ENCODE peak calls at places on chromosomes 6 and 20, in nine cellular contexts. One of them, this sample, is unnamed. For H3K9me2, the result is how much of the 10 kb centered on the place peaks cover.

GRCh38 chr20:37941332-37941731 is 38.4 kb downstream of the VSTM2L start:
- DNase-seq in HCT116: no peak
- DNase-seq in hepatocyte: no peak
- DNase-seq in PC-9: no peak
- DNase-seq in MM.1S: no peak
- DNase-seq in SK-N-SH: peak
- DNase-seq in GM23248: no peak
- DNase-seq in OCI-LY7: no peak
- DNase-seq in PC-3: peak
- DNase-seq in this sample: peak

GRCh38 chr6:33279971-33280511 is 3.1 kb downstream of the B3GALT4 start:
- DNase-seq in HCT116: peak
- DNase-seq in hepatocyte: peak
- DNase-seq in PC-9: peak
- DNase-seq in MM.1S: no peak
- DNase-seq in SK-N-SH: peak
- DNase-seq in GM23248: peak
- DNase-seq in OCI-LY7: peak
- DNase-seq in PC-3: peak
- DNase-seq in this sample: peak

GRCh38 chr6:6679633-6680032 is 91.1 kb downstream of the LY86 start:
- DNase-seq in HCT116: no peak
- DNase-seq in hepatocyte: no peak
- DNase-seq in PC-9: no peak
- DNase-seq in MM.1S: no peak
- DNase-seq in SK-N-SH: no peak
- DNase-seq in GM23248: no peak
- DNase-seq in OCI-LY7: no peak
- DNase-seq in PC-3: no peak
- DNase-seq in this sample: no peak

GRCh38 chr20:54431545-54431944 is 43.8 kb upstream of the DOK5 start:
- DNase-seq in HCT116: no peak
- DNase-seq in hepatocyte: no peak
- DNase-seq in PC-9: no peak
- DNase-seq in MM.1S: no peak
- DNase-seq in SK-N-SH: no peak
- DNase-seq in GM23248: peak
- DNase-seq in OCI-LY7: no peak
- DNase-seq in PC-3: no peak
- DNase-seq in this sample: no peak

GRCh38 chr20:1536893-1537730 is 20.4 kb downstream of the SIRPD start:
- DNase-seq in HCT116: no peak
- DNase-seq in hepatocyte: no peak
- DNase-seq in PC-9: no peak
- DNase-seq in MM.1S: no peak
- DNase-seq in SK-N-SH: no peak
- DNase-seq in GM23248: no peak
- DNase-seq in OCI-LY7: no peak
- DNase-seq in PC-3: no peak
- DNase-seq in this sample: peak

GRCh38 chr6:114121913-114122662 is 151.1 kb upstream of the HDAC2 start:
- DNase-seq in HCT116: no peak
- DNase-seq in hepatocyte: no peak
- DNase-seq in PC-9: no peak
- DNase-seq in MM.1S: no peak
- DNase-seq in SK-N-SH: no peak
- DNase-seq in GM23248: no peak
- DNase-seq in OCI-LY7: no peak
- DNase-seq in PC-3: no peak
- DNase-seq in this sample: peak

GRCh38 chr6:41200901-41201783 is at the start of gene TREML2:
- DNase-seq in HCT116: no peak
- DNase-seq in hepatocyte: no peak
- DNase-seq in PC-9: no peak
- DNase-seq in MM.1S: peak
- DNase-seq in SK-N-SH: no peak
- DNase-seq in GM23248: no peak
- DNase-seq in OCI-LY7: peak
- DNase-seq in PC-3: no peak
- DNase-seq in this sample: no peak

GRCh38 chr6:85703359-85703758 is 60.7 kb upstream of the SYNCRIP start:
- DNase-seq in HCT116: no peak
- DNase-seq in hepatocyte: peak
- DNase-seq in PC-9: no peak
- DNase-seq in MM.1S: no peak
- DNase-seq in SK-N-SH: no peak
- DNase-seq in GM23248: no peak
- DNase-seq in OCI-LY7: no peak
- DNase-seq in PC-3: no peak
- DNase-seq in this sample: no peak

GRCh38 chr6:108403260-108403659 is 108.4 kb downstream of the AFG1L start:
- DNase-seq in HCT116: no peak
- DNase-seq in hepatocyte: no peak
- DNase-seq in PC-9: no peak
- DNase-seq in MM.1S: no peak
- DNase-seq in SK-N-SH: no peak
- DNase-seq in GM23248: no peak
- DNase-seq in OCI-LY7: no peak
- DNase-seq in PC-3: no peak
- DNase-seq in this sample: no peak

GRCh38 chr20:15902493-15902892 is 670.8 kb downstream of the KIF16B start:
- DNase-seq in HCT116: no peak
- DNase-seq in hepatocyte: no peak
- DNase-seq in PC-9: no peak
- DNase-seq in MM.1S: no peak
- DNase-seq in SK-N-SH: no peak
- DNase-seq in GM23248: no peak
- DNase-seq in OCI-LY7: peak
- DNase-seq in PC-3: peak
- DNase-seq in this sample: peak

GRCh38 chr20:15899972-15900371 is 673.3 kb downstream of the KIF16B start:
- DNase-seq in HCT116: no peak
- DNase-seq in hepatocyte: no peak
- DNase-seq in PC-9: no peak
- DNase-seq in MM.1S: no peak
- DNase-seq in SK-N-SH: no peak
- DNase-seq in GM23248: no peak
- DNase-seq in OCI-LY7: no peak
- DNase-seq in PC-3: no peak
- DNase-seq in this sample: no peak

GRCh38 chr20:15895560-15896084 is 677.6 kb downstream of the KIF16B start:
- DNase-seq in HCT116: no peak
- DNase-seq in hepatocyte: no peak
- DNase-seq in PC-9: no peak
- DNase-seq in MM.1S: no peak
- DNase-seq in SK-N-SH: no peak
- DNase-seq in GM23248: no peak
- DNase-seq in OCI-LY7: no peak
- DNase-seq in PC-3: no peak
- DNase-seq in this sample: no peak

GRCh38 chr20:15905661-15906060 is 667.6 kb downstream of the KIF16B start:
- DNase-seq in HCT116: no peak
- DNase-seq in hepatocyte: no peak
- DNase-seq in PC-9: no peak
- DNase-seq in MM.1S: no peak
- DNase-seq in SK-N-SH: no peak
- DNase-seq in GM23248: no peak
- DNase-seq in OCI-LY7: no peak
- DNase-seq in PC-3: no peak
- DNase-seq in this sample: no peak

DNA sequence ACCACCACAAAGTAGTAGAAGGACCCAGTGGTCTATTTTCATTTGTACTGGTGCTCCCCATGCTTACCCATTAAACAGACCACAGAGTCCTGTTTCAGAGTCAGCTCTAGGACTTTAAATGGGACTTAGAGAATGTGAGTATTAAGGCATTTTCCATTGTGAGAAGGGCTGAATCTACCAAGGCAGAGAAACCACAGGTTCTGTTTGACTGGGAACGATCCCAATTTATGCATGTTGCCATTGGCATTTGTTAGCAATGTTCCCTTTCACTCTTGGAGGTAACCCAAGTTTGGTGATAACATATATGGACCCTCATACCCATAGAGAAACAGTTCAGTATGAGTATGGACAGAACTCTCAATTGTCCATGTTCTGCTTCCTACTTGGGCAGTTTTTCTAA is 672.8 kb downstream of the KIF16B start:
- DNase-seq in HCT116: no peak
- DNase-seq in hepatocyte: no peak
- DNase-seq in PC-9: no peak
- DNase-seq in MM.1S: no peak
- DNase-seq in SK-N-SH: no peak
- DNase-seq in GM23248: no peak
- DNase-seq in OCI-LY7: no peak
- DNase-seq in PC-3: peak
- DNase-seq in this sample: no peak
- H3K9me2 ChIP-seq in HCT116: under half
- H3K9me2 ChIP-seq in hepatocyte: under half
- H3K9me2 ChIP-seq in PC-9: under half
- H3K9me2 ChIP-seq in MM.1S: under half
- H3K9me2 ChIP-seq in SK-N-SH: under half
- H3K9me2 ChIP-seq in GM23248: under half
- H3K9me2 ChIP-seq in OCI-LY7: under half
- H3K9me2 ChIP-seq in PC-3: under half
- H3K9me2 ChIP-seq in this sample: under half

GRCh38 chr6:29679962-29680361 is 990 bp downstream of the ZFP57 start:
- DNase-seq in HCT116: no peak
- DNase-seq in hepatocyte: no peak
- DNase-seq in PC-9: no peak
- DNase-seq in MM.1S: no peak
- DNase-seq in SK-N-SH: no peak
- DNase-seq in GM23248: no peak
- DNase-seq in OCI-LY7: no peak
- DNase-seq in PC-3: no peak
- DNase-seq in this sample: no peak

GRCh38 chr6:29680904-29681303 is at the start of gene ZFP57:
- DNase-seq in HCT116: no peak
- DNase-seq in hepatocyte: no peak
- DNase-seq in PC-9: no peak
- DNase-seq in MM.1S: no peak
- DNase-seq in SK-N-SH: no peak
- DNase-seq in GM23248: no peak
- DNase-seq in OCI-LY7: no peak
- DNase-seq in PC-3: no peak
- DNase-seq in this sample: no peak

GRCh38 chr6:29681811-29682210 is 859 bp upstream of the ZFP57 start:
- DNase-seq in HCT116: no peak
- DNase-seq in hepatocyte: no peak
- DNase-seq in PC-9: no peak
- DNase-seq in MM.1S: no peak
- DNase-seq in SK-N-SH: no peak
- DNase-seq in GM23248: no peak
- DNase-seq in OCI-LY7: no peak
- DNase-seq in PC-3: no peak
- DNase-seq in this sample: no peak

GRCh38 chr6:29678114-29678513 is 2.8 kb downstream of the ZFP57 start:
- DNase-seq in HCT116: no peak
- DNase-seq in hepatocyte: no peak
- DNase-seq in PC-9: peak
- DNase-seq in MM.1S: no peak
- DNase-seq in SK-N-SH: no peak
- DNase-seq in GM23248: no peak
- DNase-seq in OCI-LY7: no peak
- DNase-seq in PC-3: peak
- DNase-seq in this sample: no peak

GRCh38 chr6:29680416-29680815 is 536 bp downstream of the ZFP57 start:
- DNase-seq in HCT116: no peak
- DNase-seq in hepatocyte: no peak
- DNase-seq in PC-9: no peak
- DNase-seq in MM.1S: no peak
- DNase-seq in SK-N-SH: no peak
- DNase-seq in GM23248: no peak
- DNase-seq in OCI-LY7: no peak
- DNase-seq in PC-3: no peak
- DNase-seq in this sample: peak
- H3K9me2 ChIP-seq in HCT116: under half
- H3K9me2 ChIP-seq in hepatocyte: under half
- H3K9me2 ChIP-seq in PC-9: under half
- H3K9me2 ChIP-seq in MM.1S: under half
- H3K9me2 ChIP-seq in SK-N-SH: under half
- H3K9me2 ChIP-seq in GM23248: under half
- H3K9me2 ChIP-seq in OCI-LY7: under half
- H3K9me2 ChIP-seq in PC-3: under half
- H3K9me2 ChIP-seq in this sample: under half

GRCh38 chr6:23559587-23560343 is 566.2 kb upstream of the NRSN1 start:
- DNase-seq in HCT116: no peak
- DNase-seq in hepatocyte: peak
- DNase-seq in PC-9: no peak
- DNase-seq in MM.1S: no peak
- DNase-seq in SK-N-SH: no peak
- DNase-seq in GM23248: no peak
- DNase-seq in OCI-LY7: no peak
- DNase-seq in PC-3: no peak
- DNase-seq in this sample: no peak

GRCh38 chr6:23562554-23562953 is 563.5 kb upstream of the NRSN1 start:
- DNase-seq in HCT116: no peak
- DNase-seq in hepatocyte: no peak
- DNase-seq in PC-9: no peak
- DNase-seq in MM.1S: no peak
- DNase-seq in SK-N-SH: no peak
- DNase-seq in GM23248: no peak
- DNase-seq in OCI-LY7: no peak
- DNase-seq in PC-3: no peak
- DNase-seq in this sample: no peak

GRCh38 chr6:23563329-23563728 is 562.7 kb upstream of the NRSN1 start:
- DNase-seq in HCT116: no peak
- DNase-seq in hepatocyte: no peak
- DNase-seq in PC-9: no peak
- DNase-seq in MM.1S: no peak
- DNase-seq in SK-N-SH: no peak
- DNase-seq in GM23248: no peak
- DNase-seq in OCI-LY7: no peak
- DNase-seq in PC-3: no peak
- DNase-seq in this sample: no peak

GRCh38 chr6:23561732-23562131 is 564.3 kb upstream of the NRSN1 start:
- DNase-seq in HCT116: no peak
- DNase-seq in hepatocyte: no peak
- DNase-seq in PC-9: no peak
- DNase-seq in MM.1S: no peak
- DNase-seq in SK-N-SH: no peak
- DNase-seq in GM23248: no peak
- DNase-seq in OCI-LY7: no peak
- DNase-seq in PC-3: no peak
- DNase-seq in this sample: no peak
- H3K9me2 ChIP-seq in HCT116: under half
- H3K9me2 ChIP-seq in hepatocyte: under half
- H3K9me2 ChIP-seq in PC-9: under half
- H3K9me2 ChIP-seq in MM.1S: under half
- H3K9me2 ChIP-seq in SK-N-SH: under half
- H3K9me2 ChIP-seq in GM23248: under half
- H3K9me2 ChIP-seq in OCI-LY7: under half
- H3K9me2 ChIP-seq in PC-3: under half
- H3K9me2 ChIP-seq in this sample: under half

DNA sequence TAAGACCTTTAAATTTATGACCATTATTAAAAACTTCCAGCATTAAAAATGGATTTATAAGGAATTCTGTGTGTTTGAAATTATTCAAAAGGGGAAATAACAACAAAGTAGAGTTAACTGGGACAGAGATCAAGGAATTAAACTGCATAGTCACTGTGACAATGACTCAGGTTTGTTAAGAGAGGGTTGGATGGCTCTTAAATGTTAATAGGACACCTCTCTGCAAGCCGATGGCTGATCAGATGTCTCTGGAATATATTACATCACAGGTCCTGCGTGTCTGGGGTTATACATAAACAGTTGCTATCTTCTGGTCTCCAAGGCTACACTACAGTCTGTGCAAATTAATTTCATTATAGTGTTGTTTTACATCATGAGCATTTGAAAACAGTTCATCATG is 574.3 kb downstream of the COL12A1 start:
- DNase-seq in HCT116: no peak
- DNase-seq in hepatocyte: no peak
- DNase-seq in PC-9: peak
- DNase-seq in MM.1S: no peak
- DNase-seq in SK-N-SH: no peak
- DNase-seq in GM23248: peak
- DNase-seq in OCI-LY7: no peak
- DNase-seq in PC-3: peak
- DNase-seq in this sample: no peak
- H3K9me2 ChIP-seq in HCT116: under half
- H3K9me2 ChIP-seq in hepatocyte: under half
- H3K9me2 ChIP-seq in PC-9: under half
- H3K9me2 ChIP-seq in MM.1S: under half
- H3K9me2 ChIP-seq in SK-N-SH: under half
- H3K9me2 ChIP-seq in GM23248: under half
- H3K9me2 ChIP-seq in OCI-LY7: under half
- H3K9me2 ChIP-seq in PC-3: under half
- H3K9me2 ChIP-seq in this sample: under half